ENCODE peak calls at places on chromosome 1, in four cellular contexts. K is K562, S is GM12878, B is H1. Z is an unnamed sample.

GRCh38 chr1:239963861-239964260 is 127.8 kb upstream of the FMN2 start:
- DNase-seq in K (no peak), B (no peak), S (no peak), Z (no peak)

GRCh38 chr1:75198761-75199160 is 64.6 kb downstream of the LHX8 start:
- DNase-seq in S (no peak), B (no peak), K (no peak), Z (no peak)

GRCh38 chr1:192363177-192363576 is 46.4 kb downstream of the RGS21 start:
- DNase-seq in S (no peak), B (no peak), K (no peak), Z (no peak)

GRCh38 chr1:175126347-175126746 is 58.7 kb downstream of the TNN start:
- DNase-seq in K (no peak), S (no peak), B (no peak), Z (no peak)

GRCh38 chr1:245580651-245581050 is 425.9 kb downstream of the KIF26B start:
- DNase-seq in S (no peak), B (no peak), K (no peak), Z (no peak)

GRCh38 chr1:185971688-185972087 is 237.5 kb downstream of the HMCN1 start:
- DNase-seq in S (no peak), B (no peak), K (no peak), Z (peak)

GRCh38 chr1:103266036-103266435 is 157.7 kb upstream of the COL11A1 start:
- DNase-seq in B (no peak), K (no peak), S (no peak), Z (peak)

GRCh38 chr1:79259390-79260336 is 253.1 kb upstream of the ADGRL4 start:
- DNase-seq in B (no peak), K (no peak), S (no peak), Z (peak)

GRCh38 chr1:212968385-212968863 is 18.1 kb downstream of the VASH2 start:
- DNase-seq in S (no peak), B (no peak), K (no peak), Z (no peak)

GRCh38 chr1:19429611-19430010 is 55.7 kb downstream of the CAPZB start:
- DNase-seq in B (no peak), K (no peak), S (no peak), Z (no peak)

GRCh38 chr1:53143527-53143926 is 1.1 kb upstream of the SLC1A7 start:
- DNase-seq in S (no peak), K (no peak), B (no peak), Z (no peak)

GRCh38 chr1:14113841-14114567 is 414.0 kb downstream of the PRDM2 start:
- DNase-seq in S (no peak), B (peak), K (peak), Z (peak)

GRCh38 chr1:78003882-78004718 is 639 bp upstream of the DNAJB4 start:
- DNase-seq in B (no peak), S (peak), K (peak), Z (peak)

GRCh38 chr1:31637915-31638673 is 6.6 kb downstream of the PEF1 start:
- DNase-seq in B (no peak), K (no peak), S (peak), Z (no peak)

GRCh38 chr1:151499930-151500329 is 11.3 kb upstream of the CGN start:
- DNase-seq in S (no peak), B (no peak), K (no peak), Z (no peak)

GRCh38 chr1:201774224-201774982 is 54.6 kb upstream of the IPO9 start:
- DNase-seq in B (no peak), S (no peak), K (no peak), Z (peak)

GRCh38 chr1:67355745-67356424 is 48.2 kb downstream of the IL12RB2 start:
- DNase-seq in B (no peak), S (no peak), K (peak), Z (peak)

GRCh38 chr1:203799157-203799556 is 3.7 kb downstream of the ZBED6 start:
- DNase-seq in S (no peak), K (no peak), B (no peak), Z (no peak)

GRCh38 chr1:201419737-201420607 is 1.6 kb downstream of the TNNI1 start:
- DNase-seq in K (no peak), S (no peak), B (no peak), Z (no peak)

GRCh38 chr1:41662656-41663437 is 178.4 kb upstream of the EDN2 start:
- DNase-seq in B (no peak), K (no peak), S (no peak), Z (peak)

GRCh38 chr1:161171191-161171590 is 5.0 kb downstream of the PPOX start:
- DNase-seq in B (no peak), K (no peak), S (no peak), Z (no peak)

GRCh38 chr1:108729481-108729880 is 16.8 kb downstream of the FNDC7 start:
- DNase-seq in B (no peak), S (no peak), K (no peak), Z (no peak)

GRCh38 chr1:225863167-225863566 is 19.0 kb downstream of the TMEM63A start:
- DNase-seq in K (no peak), S (no peak), B (no peak), Z (peak)

GRCh38 chr1:24769656-24770651 is 24.7 kb downstream of the CLIC4 start:
- DNase-seq in S (no peak), K (no peak), B (no peak), Z (peak)

GRCh38 chr1:22870201-22870871 is 102.3 kb downstream of the LACTBL1 start:
- DNase-seq in K (no peak), B (no peak), S (no peak), Z (peak)

GRCh38 chr1:214186118-214186517 is 94.8 kb upstream of the SMYD2 start:
- DNase-seq in S (no peak), B (no peak), K (no peak), Z (no peak)

GRCh38 chr1:68378296-68379084 is 71.3 kb downstream of the RPE65 start:
- DNase-seq in B (no peak), K (no peak), S (no peak), Z (peak)

GRCh38 chr1:65297686-65298085 is 11.7 kb upstream of the DNAJC6 start:
- DNase-seq in B (no peak), K (no peak), S (no peak), Z (no peak)

GRCh38 chr1:53622531-53622930 is 116.4 kb downstream of the GLIS1 start:
- DNase-seq in S (no peak), K (no peak), B (no peak), Z (no peak)

GRCh38 chr1:111476761-111477309 is 3.1 kb downstream of the C1orf162 start:
- DNase-seq in B (no peak), K (no peak), S (peak), Z (no peak)

GRCh38 chr1:44411861-44412260 is 6.8 kb downstream of the RNF220 start:
- DNase-seq in B (no peak), S (no peak), K (no peak), Z (no peak)

GRCh38 chr1:206419250-206419649 is 51.0 kb upstream of the IKBKE start:
- DNase-seq in B (no peak), S (no peak), K (peak), Z (no peak)

GRCh38 chr1:60895167-60896124 is 186.9 kb upstream of the NFIA start:
- DNase-seq in S (no peak), B (no peak), K (peak), Z (no peak)

GRCh38 chr1:149885364-149886111 is 13.8 kb upstream of the BOLA1 start:
- DNase-seq in B (no peak), S (peak), K (peak), Z (peak)

GRCh38 chr1:89041055-89041707 is 18.5 kb upstream of the GBP3 start:
- DNase-seq in B (no peak), K (no peak), S (peak), Z (peak)

GRCh38 chr1:180912211-180912800 is 391 bp upstream of the KIAA1614 start:
- DNase-seq in K (no peak), S (no peak), B (no peak), Z (peak)

GRCh38 chr1:109821831-109822745 is 58.4 kb upstream of the EPS8L3 start:
- DNase-seq in B (no peak), S (no peak), K (peak), Z (peak)

GRCh38 chr1:44220001-44220751 is 6.9 kb downstream of the DMAP1 start:
- DNase-seq in K (no peak), B (no peak), S (no peak), Z (peak)

DNA sequence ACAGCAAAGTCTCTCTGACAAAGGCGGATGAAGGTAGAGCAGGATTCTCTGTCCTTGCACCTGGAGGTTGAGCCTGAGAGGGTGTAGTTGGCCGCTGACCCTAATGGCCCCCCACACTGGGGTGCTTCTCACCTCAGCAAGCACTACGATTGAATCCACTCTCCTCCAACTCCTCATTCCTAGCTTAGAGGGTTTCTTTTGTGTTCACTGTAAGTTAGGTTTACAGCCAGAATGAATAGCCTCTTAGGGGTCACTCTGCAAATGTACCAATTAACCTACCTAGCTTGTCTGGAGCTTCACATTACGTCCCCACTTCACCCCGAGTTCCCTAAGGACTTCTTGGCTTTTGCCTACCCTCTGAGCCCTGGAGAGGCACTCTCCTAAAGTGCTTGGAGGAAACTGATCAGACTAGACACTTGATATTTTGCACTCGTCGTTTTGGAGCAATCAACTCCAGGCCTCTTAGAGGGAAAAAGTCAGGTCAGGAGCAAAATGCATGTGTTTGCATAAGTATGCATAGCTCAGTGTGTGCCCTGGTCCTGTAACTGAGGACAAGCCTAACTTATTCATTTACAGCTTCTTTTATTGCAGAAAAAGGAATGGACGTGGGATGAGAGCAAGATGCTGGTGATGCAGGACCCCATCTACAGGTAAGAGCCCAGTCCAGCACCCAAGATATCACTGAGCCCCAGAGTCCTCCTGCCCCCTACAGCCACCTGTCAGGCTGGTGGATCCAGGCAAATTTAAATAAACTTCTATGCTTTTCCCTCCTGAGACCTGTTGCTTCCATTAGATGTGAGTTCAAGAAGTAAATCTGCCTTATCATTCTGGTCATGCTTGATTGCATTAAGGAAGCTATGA is 76.4 kb downstream of the SPATA46 start:
- DNase-seq in K (no peak), S (no peak), B (no peak), Z (no peak)
- TF ChIP-seq CHD1 in K (no peak), S (no peak), B (no peak), Z (no peak)

GRCh38 chr1:169160845-169161511 is 54.5 kb downstream of the ATP1B1 start:
- DNase-seq in B (no peak), K (no peak), S (no peak), Z (peak)
- TF ChIP-seq CHD1 in B (no peak), K (no peak), S (no peak), Z (no peak)

DNA sequence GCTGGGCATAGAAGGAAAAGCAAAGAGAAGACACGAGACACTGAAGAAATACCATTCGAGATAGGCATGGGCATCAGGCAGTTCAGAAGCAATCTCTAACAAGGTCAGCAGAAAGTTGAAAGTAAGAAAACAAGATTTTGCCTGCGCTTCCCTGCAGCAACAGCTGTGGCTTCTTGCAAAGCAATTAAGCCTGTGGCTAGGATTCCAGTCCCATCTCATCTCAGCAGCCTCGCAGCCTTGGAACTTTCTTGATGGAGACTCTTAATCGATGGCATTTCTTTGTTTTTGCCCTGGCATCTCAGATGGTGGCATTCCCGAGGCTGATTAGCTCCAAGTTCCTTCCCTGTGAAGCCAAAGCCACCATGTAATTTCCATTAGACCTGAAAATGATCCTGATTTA is 64.6 kb upstream of the SPAG17 start:
- DNase-seq in S (no peak), B (no peak), K (no peak), Z (no peak)
- TF ChIP-seq CHD1 in S (no peak), B (no peak), K (no peak), Z (no peak)

GRCh38 chr1:153906396-153906795 is 16.4 kb downstream of the GATAD2B start:
- DNase-seq in K (no peak), B (no peak), S (no peak), Z (no peak)

GRCh38 chr1:153912349-153912748 is 10.4 kb downstream of the GATAD2B start:
- DNase-seq in S (no peak), K (no peak), B (no peak), Z (no peak)

GRCh38 chr1:153907134-153907533 is 15.6 kb downstream of the GATAD2B start:
- DNase-seq in S (no peak), K (no peak), B (no peak), Z (no peak)

GRCh38 chr1:153903841-153904455 is 18.8 kb downstream of the GATAD2B start:
- DNase-seq in K (no peak), S (no peak), B (no peak), Z (no peak)

GRCh38 chr1:153908071-153908470 is 14.7 kb downstream of the GATAD2B start:
- DNase-seq in S (no peak), K (no peak), B (no peak), Z (no peak)
- TF ChIP-seq CHD1 in S (no peak), K (no peak), B (no peak), Z (no peak)

GRCh38 chr1:167439301-167439988 is 78.9 kb downstream of the CD247 start:
- DNase-seq in B (no peak), K (peak), S (no peak), Z (peak)
- TF ChIP-seq CHD1 in B (no peak), K (no peak), S (no peak), Z (no peak)

DNA sequence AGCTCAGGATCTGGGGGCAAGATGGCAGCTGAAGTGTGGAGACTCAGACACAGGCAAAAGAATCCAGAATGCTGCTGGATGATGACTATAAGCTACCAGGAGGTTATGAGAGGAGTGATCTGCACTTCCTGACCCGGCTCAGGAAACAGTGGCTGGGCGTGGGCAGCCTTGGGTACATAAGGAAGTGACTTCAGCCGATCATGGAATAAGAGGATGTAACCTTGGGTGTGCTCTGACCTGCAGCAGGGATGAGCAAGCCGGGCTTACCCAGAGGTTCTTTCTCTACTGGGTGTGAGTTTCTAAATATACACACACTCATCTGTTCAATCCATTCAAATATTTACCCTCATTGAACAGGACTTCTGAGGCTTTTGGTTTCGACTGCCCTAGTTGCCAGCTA is 62.7 kb downstream of the CD34 start:
- DNase-seq in S (no peak), K (peak), B (no peak), Z (peak)
- TF ChIP-seq CHD1 in S (no peak), K (no peak), B (no peak), Z (no peak)

GRCh38 chr1:59051007-59051406 is 245.9 kb upstream of the FGGY start:
- DNase-seq in B (no peak), K (no peak), S (no peak), Z (no peak)

GRCh38 chr1:59055908-59056719 is 240.8 kb upstream of the FGGY start:
- DNase-seq in S (no peak), B (no peak), K (peak), Z (no peak)

GRCh38 chr1:59057211-59057694 is 239.6 kb upstream of the FGGY start:
- DNase-seq in K (no peak), B (no peak), S (no peak), Z (peak)

GRCh38 chr1:59054172-59054571 is 242.7 kb upstream of the FGGY start:
- DNase-seq in S (no peak), K (no peak), B (no peak), Z (no peak)

GRCh38 chr1:59052194-59052593 is 244.7 kb upstream of the FGGY start:
- DNase-seq in S (no peak), B (no peak), K (no peak), Z (no peak)
- TF ChIP-seq CHD1 in S (no peak), B (no peak), K (no peak), Z (no peak)

Z was measured in IMR-90.